ENCODE peak calls at places on chromosomes 3 and 15, in four cellular contexts. One of them, this sample, is unnamed.

GRCh38 chr3:174440350-174440716 is 418.8 kb upstream of the NAALADL2 start:
- DNase-seq in retinal pigment epithelial cell: peak
- DNase-seq in B cell: no peak
- DNase-seq in endothelial cell: peak
- DNase-seq in this sample: no peak

GRCh38 chr3:54970895-54971294 is 43.0 kb upstream of the LRTM1 start:
- DNase-seq in endothelial cell: no peak
- DNase-seq in retinal pigment epithelial cell: no peak
- DNase-seq in B cell: no peak
- DNase-seq in this sample: no peak

GRCh38 chr3:123751478-123751877 is 132.7 kb downstream of the MYLK start:
- DNase-seq in B cell: no peak
- DNase-seq in retinal pigment epithelial cell: peak
- DNase-seq in endothelial cell: no peak
- DNase-seq in this sample: no peak

GRCh38 chr3:34213481-34213880 is 415.1 kb downstream of the PDCD6IP start:
- DNase-seq in endothelial cell: no peak
- DNase-seq in B cell: no peak
- DNase-seq in retinal pigment epithelial cell: no peak
- DNase-seq in this sample: no peak

GRCh38 chr3:165770781-165771180 is 66.4 kb downstream of the BCHE start:
- DNase-seq in endothelial cell: no peak
- DNase-seq in retinal pigment epithelial cell: peak
- DNase-seq in B cell: no peak
- DNase-seq in this sample: no peak

GRCh38 chr3:171258316-171258715 is 201.9 kb downstream of the TNIK start:
- DNase-seq in retinal pigment epithelial cell: peak
- DNase-seq in endothelial cell: no peak
- DNase-seq in B cell: no peak
- DNase-seq in this sample: no peak

GRCh38 chr3:124118397-124118796 is 126.5 kb upstream of the ROPN1 start:
- DNase-seq in B cell: no peak
- DNase-seq in endothelial cell: no peak
- DNase-seq in retinal pigment epithelial cell: no peak
- DNase-seq in this sample: no peak

GRCh38 chr15:60044636-60045273 is 40.6 kb downstream of the FOXB1 start:
- DNase-seq in retinal pigment epithelial cell: no peak
- DNase-seq in endothelial cell: no peak
- DNase-seq in B cell: no peak
- DNase-seq in this sample: peak

GRCh38 chr15:73957276-73957675 is 31.0 kb downstream of the LOXL1 start:
- DNase-seq in retinal pigment epithelial cell: no peak
- DNase-seq in B cell: no peak
- DNase-seq in endothelial cell: no peak
- DNase-seq in this sample: no peak

GRCh38 chr3:157231071-157231470 is 71.1 kb upstream of the CCNL1 start:
- DNase-seq in retinal pigment epithelial cell: no peak
- DNase-seq in B cell: no peak
- DNase-seq in endothelial cell: no peak
- DNase-seq in this sample: no peak

GRCh38 chr15:67594793-67595192 is 52.3 kb downstream of the MAP2K5 start:
- DNase-seq in endothelial cell: no peak
- DNase-seq in retinal pigment epithelial cell: no peak
- DNase-seq in B cell: no peak
- DNase-seq in this sample: no peak

GRCh38 chr3:51944541-51945021 is 2.4 kb downstream of the PARP3 start:
- DNase-seq in retinal pigment epithelial cell: no peak
- DNase-seq in endothelial cell: no peak
- DNase-seq in B cell: no peak
- DNase-seq in this sample: no peak

GRCh38 chr3:59289836-59290235 is 240.0 kb upstream of the CFAP20DC start:
- DNase-seq in endothelial cell: no peak
- DNase-seq in retinal pigment epithelial cell: no peak
- DNase-seq in B cell: no peak
- DNase-seq in this sample: no peak

GRCh38 chr15:52652984-52653383 is 26.2 kb downstream of the ATOSA start:
- DNase-seq in endothelial cell: no peak
- DNase-seq in retinal pigment epithelial cell: no peak
- DNase-seq in B cell: no peak
- DNase-seq in this sample: no peak

GRCh38 chr15:61227269-61228024 is 1.7 kb downstream of the RORA start:
- DNase-seq in endothelial cell: peak
- DNase-seq in B cell: no peak
- DNase-seq in retinal pigment epithelial cell: peak
- DNase-seq in this sample: no peak

GRCh38 chr3:65408531-65409181 is 630.1 kb downstream of the MAGI1 start:
- DNase-seq in endothelial cell: no peak
- DNase-seq in B cell: no peak
- DNase-seq in retinal pigment epithelial cell: no peak
- DNase-seq in this sample: no peak

GRCh38 chr3:65411367-65411766 is 627.4 kb downstream of the MAGI1 start:
- DNase-seq in B cell: no peak
- DNase-seq in retinal pigment epithelial cell: no peak
- DNase-seq in endothelial cell: no peak
- DNase-seq in this sample: no peak

DNA sequence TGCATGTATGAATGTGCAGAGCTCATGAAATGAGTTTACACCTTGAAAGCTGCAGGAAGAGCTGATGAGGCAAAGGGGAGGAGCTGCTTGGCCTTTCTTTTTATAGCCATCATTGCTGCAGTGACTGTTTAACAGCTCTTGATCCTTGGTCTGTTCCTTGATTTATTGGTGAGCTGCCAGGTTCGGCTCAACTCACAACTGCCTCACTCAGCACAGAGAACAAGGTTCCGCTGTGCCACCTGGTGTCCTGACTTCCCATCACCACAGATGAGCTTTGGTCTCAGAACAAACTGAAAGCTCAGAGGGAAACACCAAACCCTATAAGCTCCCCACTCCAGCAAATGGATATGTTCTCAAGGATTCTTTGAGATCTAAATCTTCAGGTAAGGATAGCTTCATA is 626.1 kb downstream of the MAGI1 start:
- DNase-seq in B cell: no peak
- DNase-seq in endothelial cell: peak
- DNase-seq in retinal pigment epithelial cell: no peak
- DNase-seq in this sample: no peak
- TF ChIP-seq CTCF in B cell: no peak
- TF ChIP-seq CTCF in endothelial cell: no peak
- TF ChIP-seq CTCF in retinal pigment epithelial cell: peak
- TF ChIP-seq CTCF in this sample: no peak

GRCh38 chr15:49620658-49621326 is at the start of the genes DTWD1 and FAM227B:
- DNase-seq in B cell: peak
- DNase-seq in retinal pigment epithelial cell: peak
- DNase-seq in endothelial cell: peak
- DNase-seq in this sample: peak
- TF ChIP-seq CTCF in B cell: no peak
- TF ChIP-seq CTCF in retinal pigment epithelial cell: no peak
- TF ChIP-seq CTCF in endothelial cell: no peak
- TF ChIP-seq CTCF in this sample: no peak

GRCh38 chr15:69131362-69132215 is 28.8 kb upstream of the GLCE start:
- DNase-seq in retinal pigment epithelial cell: no peak
- DNase-seq in endothelial cell: no peak
- DNase-seq in B cell: no peak
- DNase-seq in this sample: no peak
- TF ChIP-seq CTCF in retinal pigment epithelial cell: no peak
- TF ChIP-seq CTCF in endothelial cell: no peak
- TF ChIP-seq CTCF in B cell: no peak
- TF ChIP-seq CTCF in this sample: no peak

GRCh38 chr3:183641875-183642274 is 6.5 kb downstream of the KLHL24 start:
- DNase-seq in B cell: no peak
- DNase-seq in endothelial cell: no peak
- DNase-seq in retinal pigment epithelial cell: no peak
- DNase-seq in this sample: no peak
- TF ChIP-seq CTCF in B cell: no peak
- TF ChIP-seq CTCF in endothelial cell: no peak
- TF ChIP-seq CTCF in retinal pigment epithelial cell: no peak
- TF ChIP-seq CTCF in this sample: no peak

DNA sequence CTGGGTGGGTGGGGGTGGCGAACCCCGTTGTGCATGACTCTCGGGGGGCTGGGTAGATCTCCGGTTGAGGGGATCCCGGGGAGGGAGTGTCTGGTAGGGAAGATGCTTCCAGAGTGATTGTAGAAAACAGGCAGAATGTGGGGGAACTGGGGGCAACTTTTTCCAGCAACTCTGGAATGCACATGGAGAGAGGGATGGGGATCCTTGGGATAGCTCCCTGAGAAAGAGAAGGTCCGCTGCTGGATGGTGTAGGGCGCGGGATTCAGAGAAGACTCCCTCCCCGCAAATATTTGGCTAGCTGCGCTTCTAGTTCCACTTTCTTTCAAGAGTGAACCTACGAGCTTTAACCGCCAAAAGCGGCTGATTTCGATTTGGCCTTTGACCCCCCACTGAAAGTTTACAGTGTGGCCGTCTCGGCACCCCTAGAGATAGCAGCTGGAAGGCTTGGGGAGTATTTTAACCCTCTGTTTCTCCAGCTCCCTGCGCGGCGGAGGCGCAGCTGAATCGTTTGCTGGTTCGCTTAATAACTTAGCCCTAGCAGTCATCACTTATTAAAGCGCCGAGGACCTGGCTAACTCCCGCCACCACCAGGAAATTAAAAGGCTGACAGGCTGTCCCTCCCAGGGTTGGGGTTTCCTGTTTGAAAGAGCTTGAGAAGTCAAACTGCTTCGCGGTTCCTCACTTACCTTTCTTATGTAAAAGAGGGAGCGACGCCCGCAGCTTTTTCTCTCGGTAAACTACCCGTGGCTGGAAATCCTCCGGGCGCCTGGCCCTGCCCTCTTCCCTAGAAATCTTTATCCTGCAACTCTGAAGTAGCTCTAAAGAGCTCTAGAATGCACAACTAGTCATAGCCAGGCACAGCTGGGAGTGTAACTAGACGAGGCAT is 1.2 kb downstream of the PHLDB2 start:
- DNase-seq in B cell: peak
- DNase-seq in endothelial cell: peak
- DNase-seq in retinal pigment epithelial cell: peak
- DNase-seq in this sample: peak
- TF ChIP-seq CTCF in B cell: peak
- TF ChIP-seq CTCF in endothelial cell: no peak
- TF ChIP-seq CTCF in retinal pigment epithelial cell: peak
- TF ChIP-seq CTCF in this sample: peak

GRCh38 chr3:77536038-77536775 is 496.3 kb downstream of the ROBO2 start:
- DNase-seq in retinal pigment epithelial cell: no peak
- DNase-seq in endothelial cell: no peak
- DNase-seq in B cell: no peak
- DNase-seq in this sample: no peak
- TF ChIP-seq CTCF in retinal pigment epithelial cell: peak
- TF ChIP-seq CTCF in endothelial cell: no peak
- TF ChIP-seq CTCF in B cell: no peak
- TF ChIP-seq CTCF in this sample: no peak

DNA sequence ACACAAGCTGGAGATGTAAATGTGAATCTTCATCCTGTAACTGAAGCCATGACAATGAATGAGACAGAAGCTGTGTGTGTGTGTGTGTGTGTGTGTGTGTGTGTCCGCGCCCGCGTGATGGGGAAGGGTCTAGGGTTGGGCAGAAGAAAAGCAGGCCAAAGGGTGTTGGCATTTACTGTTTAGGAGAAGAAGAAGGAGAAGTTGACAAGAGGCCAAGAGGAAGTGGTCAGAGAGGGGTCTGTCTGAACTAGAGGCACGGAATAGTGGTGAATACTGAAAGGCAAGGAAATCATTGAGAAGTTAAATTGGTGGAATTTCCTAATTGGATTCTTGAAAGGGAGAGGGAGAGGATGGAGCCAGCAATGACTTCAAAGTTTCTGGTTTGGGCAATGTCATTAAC is 5.6 kb upstream of the NCEH1 start:
- DNase-seq in endothelial cell: no peak
- DNase-seq in retinal pigment epithelial cell: no peak
- DNase-seq in B cell: no peak
- DNase-seq in this sample: no peak
- TF ChIP-seq CTCF in endothelial cell: no peak
- TF ChIP-seq CTCF in retinal pigment epithelial cell: no peak
- TF ChIP-seq CTCF in B cell: no peak
- TF ChIP-seq CTCF in this sample: no peak